ENCODE peak calls at places on chromosomes 7 and 10, in seven cellular contexts. N is astrocyte of the cerebellum, F is C1 segment of cervical spinal cord, R is GM13976, T is mucosa of gallbladder, E is NCI-H2171, S is HuH-7.5. G is an unnamed sample.

GRCh38 chr10:110327262-110327914 is 22.7 kb upstream of the SMNDC1 start:
- DNase-seq in N (no peak), F (no peak), R (no peak), T (no peak), E (no peak), S (no peak), G (no peak)

GRCh38 chr7:11742496-11742895 is 89.5 kb downstream of the THSD7A start:
- DNase-seq in N (peak), F (no peak), R (no peak), T (no peak), E (no peak), S (no peak), G (no peak)

GRCh38 chr7:55964261-55964801 is at the start of gene NIPSNAP2:
- DNase-seq in N (no peak), F (peak), R (peak), T (peak), E (peak), S (peak), G (no peak)

GRCh38 chr10:93503075-93503474 is 6.7 kb downstream of the CEP55 start:
- DNase-seq in N (no peak), F (no peak), R (peak), T (no peak), E (no peak), S (no peak), G (no peak)

GRCh38 chr10:44780461-44780860 is 130.7 kb upstream of the TMEM72 start:
- DNase-seq in N (no peak), F (no peak), R (no peak), T (no peak), E (no peak), S (no peak), G (no peak)

GRCh38 chr10:101225846-101226361 is 3.4 kb downstream of the LBX1 start:
- DNase-seq in N (no peak), F (no peak), R (no peak), T (no peak), E (no peak), S (no peak), G (no peak)

GRCh38 chr10:121088524-121088923 is 237.4 kb downstream of the WDR11 start:
- DNase-seq in N (no peak), F (no peak), R (no peak), T (no peak), E (no peak), S (no peak), G (no peak)

GRCh38 chr10:75672272-75672671 is 240.8 kb downstream of the LRMDA start:
- DNase-seq in N (no peak), F (no peak), R (no peak), T (no peak), E (no peak), S (no peak), G (no peak)

GRCh38 chr10:108072466-108072865 is 908.0 kb upstream of the SORCS1 start:
- DNase-seq in N (no peak), F (no peak), R (no peak), T (no peak), E (no peak), S (no peak), G (no peak)

GRCh38 chr7:33733865-33734650 is 171.3 kb upstream of the BMPER start:
- DNase-seq in N (no peak), F (no peak), R (no peak), T (peak), E (no peak), S (no peak), G (no peak)

GRCh38 chr7:55071411-55072188 is 52.8 kb downstream of the EGFR start:
- DNase-seq in N (no peak), F (no peak), R (no peak), T (no peak), E (no peak), S (no peak), G (no peak)

GRCh38 chr10:121284952-121285351 is 313.3 kb downstream of the FGFR2 start:
- DNase-seq in N (no peak), F (no peak), R (no peak), T (no peak), E (peak), S (no peak), G (no peak)

GRCh38 chr7:492714-493065 is 27.0 kb downstream of the PDGFA start:
- DNase-seq in N (no peak), F (no peak), R (no peak), T (no peak), E (peak), S (no peak), G (no peak)

GRCh38 chr10:61337741-61338140 is 115.4 kb downstream of the TMEM26 start:
- DNase-seq in N (no peak), F (no peak), R (no peak), T (no peak), E (no peak), S (no peak), G (no peak)